ENCODE peak calls at places on chromosomes 13 and 19, in four cellular contexts. One of them, this sample, is unnamed.

GRCh38 chr19:16608290-16608704 is 19.7 kb downstream of the MED26 start:
- DNase-seq in GM12878: no peak
- DNase-seq in SK-N-SH: no peak
- DNase-seq in K562: no peak
- DNase-seq in this sample: no peak

GRCh38 chr13:101455863-101456262 is 3.4 kb downstream of the ITGBL1 start:
- DNase-seq in GM12878: no peak
- DNase-seq in SK-N-SH: no peak
- DNase-seq in K562: no peak
- DNase-seq in this sample: no peak

GRCh38 chr13:98549728-98550317 is 27.1 kb downstream of the STK24 start:
- DNase-seq in GM12878: no peak
- DNase-seq in SK-N-SH: no peak
- DNase-seq in K562: no peak
- DNase-seq in this sample: no peak

GRCh38 chr19:54873990-54874389 is at the start of gene FCAR:
- DNase-seq in GM12878: no peak
- DNase-seq in SK-N-SH: no peak
- DNase-seq in K562: no peak
- DNase-seq in this sample: no peak

GRCh38 chr19:6721773-6722172 is 1.3 kb upstream of the C3 start:
- DNase-seq in GM12878: no peak
- DNase-seq in SK-N-SH: no peak
- DNase-seq in K562: no peak
- DNase-seq in this sample: no peak

GRCh38 chr19:40908981-40909380 is 26.9 kb upstream of the CYP2A7 start:
- DNase-seq in GM12878: no peak
- DNase-seq in SK-N-SH: no peak
- DNase-seq in K562: no peak
- DNase-seq in this sample: no peak

GRCh38 chr13:48570225-48570828 is 37.4 kb upstream of the RCBTB2 start:
- DNase-seq in GM12878: no peak
- DNase-seq in SK-N-SH: no peak
- DNase-seq in K562: no peak
- DNase-seq in this sample: no peak

GRCh38 chr19:55696301-55697068 is 21.5 kb downstream of the EPN1 start:
- DNase-seq in GM12878: no peak
- DNase-seq in SK-N-SH: no peak
- DNase-seq in K562: no peak
- DNase-seq in this sample: no peak

GRCh38 chr19:16899566-16900075 is 10.8 kb downstream of the F2RL3 start:
- DNase-seq in GM12878: no peak
- DNase-seq in SK-N-SH: peak; percentile 53
- DNase-seq in K562: peak; percentile 74
- DNase-seq in this sample: peak; percentile 72

GRCh38 chr13:110758195-110758594 is 44.7 kb downstream of the ING1 start:
- DNase-seq in GM12878: no peak
- DNase-seq in SK-N-SH: no peak
- DNase-seq in K562: no peak
- DNase-seq in this sample: no peak

GRCh38 chr19:49858591-49858985 is 7.6 kb downstream of the PTOV1 start:
- DNase-seq in GM12878: no peak
- DNase-seq in SK-N-SH: no peak
- DNase-seq in K562: no peak
- DNase-seq in this sample: no peak

GRCh38 chr19:44847144-44848035 is 1.3 kb downstream of the NECTIN2 start:
- DNase-seq in GM12878: no peak
- DNase-seq in SK-N-SH: peak; percentile 51
- DNase-seq in K562: peak; percentile 75
- DNase-seq in this sample: peak; percentile 78

GRCh38 chr19:44848805-44849457 is 2.8 kb downstream of the NECTIN2 start:
- DNase-seq in GM12878: no peak
- DNase-seq in SK-N-SH: peak; percentile 47
- DNase-seq in K562: peak; percentile 40
- DNase-seq in this sample: peak; percentile 74

GRCh38 chr19:44846455-44847143 is 502 bp downstream of the NECTIN2 start:
- DNase-seq in GM12878: no peak
- DNase-seq in SK-N-SH: peak; percentile 48
- DNase-seq in K562: peak; percentile 12
- DNase-seq in this sample: peak; percentile 95

GRCh38 chr19:44845612-44846454 is at the start of gene NECTIN2:
- DNase-seq in GM12878: peak; percentile 37
- DNase-seq in SK-N-SH: peak; percentile 98
- DNase-seq in K562: peak; percentile 98
- DNase-seq in this sample: peak; percentile 97

DNA sequence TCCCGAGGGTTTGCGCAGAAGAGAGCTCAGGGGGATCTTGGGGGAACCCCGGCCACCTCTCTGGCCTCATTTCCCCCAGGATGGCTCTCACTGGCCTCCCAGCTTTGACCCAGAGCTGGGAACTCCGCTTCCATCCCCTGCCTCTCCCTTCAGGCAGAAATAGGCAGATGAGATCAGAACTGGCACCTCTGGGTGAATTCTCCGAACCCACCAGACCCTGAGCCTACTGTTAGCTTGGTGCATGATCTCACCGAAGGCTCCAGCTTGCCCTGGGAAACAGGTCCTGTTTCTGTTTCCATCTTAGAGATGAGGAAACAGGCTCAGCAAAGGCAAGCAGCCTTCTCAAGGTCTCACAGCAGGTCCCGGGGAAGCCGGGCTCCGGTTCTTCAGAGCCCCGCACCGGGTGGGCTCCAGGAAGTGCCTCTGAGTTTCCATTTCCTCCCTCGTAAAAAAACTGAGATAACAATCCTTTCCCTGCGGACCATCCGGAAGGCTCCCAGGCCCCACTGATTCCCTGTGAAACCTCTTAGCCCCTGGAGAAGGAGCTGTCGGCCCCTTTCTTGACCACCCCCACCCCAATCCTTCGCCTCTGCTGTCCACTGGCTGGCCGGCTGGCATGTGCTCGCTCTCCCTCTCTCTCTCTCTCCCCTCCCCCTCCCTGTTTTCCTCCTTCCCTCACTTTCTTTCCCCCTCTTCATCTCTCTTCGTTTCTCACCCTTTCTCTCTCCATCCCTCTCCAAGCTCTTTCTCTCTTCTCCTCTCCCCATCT is 2.1 kb downstream of the NECTIN2 start:
- DNase-seq in GM12878: no peak
- DNase-seq in SK-N-SH: peak; percentile 41
- DNase-seq in K562: peak; percentile 41
- DNase-seq in this sample: peak; percentile 66
- TF ChIP-seq NRF1 in GM12878: no peak
- TF ChIP-seq NRF1 in SK-N-SH: no peak
- TF ChIP-seq NRF1 in K562: no peak
- TF ChIP-seq NRF1 in this sample: no peak

DNA sequence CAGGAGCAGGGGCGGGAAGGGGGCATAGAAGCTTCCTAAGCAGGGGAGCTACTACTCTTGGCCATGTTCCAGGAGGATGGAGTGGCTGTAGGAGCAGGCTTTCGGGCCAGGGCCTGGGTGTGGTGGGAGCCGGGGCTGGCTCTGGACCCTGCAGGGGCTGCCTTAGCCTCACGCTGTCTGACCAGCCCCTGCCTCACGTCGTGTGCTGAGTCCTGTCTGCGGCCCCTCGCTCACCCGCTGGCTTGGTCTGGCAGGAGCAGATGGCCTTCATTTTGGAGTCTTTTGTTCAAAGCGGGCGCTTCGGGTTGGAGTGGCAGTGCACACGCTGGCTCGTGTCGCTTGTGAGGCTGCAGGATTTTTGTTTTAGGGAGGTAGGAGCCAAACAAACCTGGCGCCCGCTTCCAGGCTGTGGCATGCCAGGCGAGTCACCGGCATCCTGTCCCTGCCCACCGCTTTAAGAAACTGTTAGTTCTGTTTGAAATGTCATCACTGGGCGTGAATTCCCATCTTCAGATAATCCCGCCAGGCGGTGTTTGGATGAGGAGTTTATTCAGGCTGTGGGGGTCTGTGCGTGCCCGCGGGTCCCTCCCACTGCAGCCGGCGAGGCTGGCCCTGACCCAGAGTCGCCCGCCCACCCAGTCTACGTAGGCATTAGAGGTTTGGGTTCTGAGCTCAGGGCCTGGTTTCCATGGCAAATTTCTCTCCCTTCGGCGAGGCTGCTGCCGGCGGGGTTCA is 89.7 kb downstream of the KDM4B start:
- DNase-seq in GM12878: no peak
- DNase-seq in SK-N-SH: no peak
- DNase-seq in K562: no peak
- DNase-seq in this sample: no peak
- TF ChIP-seq NRF1 in GM12878: no peak
- TF ChIP-seq NRF1 in SK-N-SH: no peak
- TF ChIP-seq NRF1 in K562: no peak
- TF ChIP-seq NRF1 in this sample: no peak

DNA sequence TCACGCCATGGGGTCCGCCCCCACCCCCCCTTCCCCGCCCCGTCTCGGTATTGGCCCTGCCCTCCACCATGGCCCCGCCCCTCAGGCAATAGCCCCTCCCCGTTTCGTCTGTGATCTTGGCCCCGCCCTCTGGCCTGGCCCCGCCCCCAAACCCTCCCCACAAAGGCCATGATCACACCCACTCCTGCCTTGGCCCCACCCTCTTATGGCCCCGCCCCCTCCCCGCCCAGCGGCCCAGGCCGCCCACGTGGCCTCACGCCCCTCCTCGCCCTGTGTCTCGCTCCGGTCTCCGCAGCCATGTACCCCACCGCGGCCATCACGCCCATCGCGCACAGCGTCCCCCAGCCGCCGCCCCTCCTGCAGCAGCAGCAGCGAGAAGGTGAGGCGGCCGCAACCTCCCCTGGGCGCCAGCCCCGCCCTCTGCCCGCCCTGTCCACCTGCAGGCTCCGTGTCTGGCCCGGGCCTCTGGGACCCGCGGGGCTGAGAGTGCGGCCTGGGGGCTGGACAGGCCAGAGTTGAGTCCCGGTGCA is 61.3 kb downstream of the CELF5 start:
- DNase-seq in GM12878: no peak
- DNase-seq in SK-N-SH: peak; percentile 91
- DNase-seq in K562: no peak
- DNase-seq in this sample: no peak
- TF ChIP-seq NRF1 in GM12878: no peak
- TF ChIP-seq NRF1 in SK-N-SH: no peak
- TF ChIP-seq NRF1 in K562: no peak
- TF ChIP-seq NRF1 in this sample: no peak

GRCh38 chr13:50990050-50990449 is 80.5 kb downstream of the RNASEH2B start:
- DNase-seq in GM12878: no peak
- DNase-seq in SK-N-SH: no peak
- DNase-seq in K562: peak; percentile 6
- DNase-seq in this sample: no peak

GRCh38 chr13:50990540-50991506 is 81.2 kb downstream of the RNASEH2B start:
- DNase-seq in GM12878: no peak
- DNase-seq in SK-N-SH: peak; percentile 34
- DNase-seq in K562: peak; percentile 7
- DNase-seq in this sample: no peak

GRCh38 chr13:50993371-50993770 is 83.8 kb downstream of the RNASEH2B start:
- DNase-seq in GM12878: no peak
- DNase-seq in SK-N-SH: no peak
- DNase-seq in K562: no peak
- DNase-seq in this sample: no peak

GRCh38 chr13:50993908-50994307 is 84.3 kb downstream of the RNASEH2B start:
- DNase-seq in GM12878: no peak
- DNase-seq in SK-N-SH: no peak
- DNase-seq in K562: no peak
- DNase-seq in this sample: no peak

GRCh38 chr13:50991624-50992610 is 82.3 kb downstream of the RNASEH2B start:
- DNase-seq in GM12878: peak; percentile 23
- DNase-seq in SK-N-SH: no peak
- DNase-seq in K562: no peak
- DNase-seq in this sample: no peak
- TF ChIP-seq NRF1 in GM12878: no peak
- TF ChIP-seq NRF1 in SK-N-SH: no peak
- TF ChIP-seq NRF1 in K562: no peak
- TF ChIP-seq NRF1 in this sample: no peak

DNA sequence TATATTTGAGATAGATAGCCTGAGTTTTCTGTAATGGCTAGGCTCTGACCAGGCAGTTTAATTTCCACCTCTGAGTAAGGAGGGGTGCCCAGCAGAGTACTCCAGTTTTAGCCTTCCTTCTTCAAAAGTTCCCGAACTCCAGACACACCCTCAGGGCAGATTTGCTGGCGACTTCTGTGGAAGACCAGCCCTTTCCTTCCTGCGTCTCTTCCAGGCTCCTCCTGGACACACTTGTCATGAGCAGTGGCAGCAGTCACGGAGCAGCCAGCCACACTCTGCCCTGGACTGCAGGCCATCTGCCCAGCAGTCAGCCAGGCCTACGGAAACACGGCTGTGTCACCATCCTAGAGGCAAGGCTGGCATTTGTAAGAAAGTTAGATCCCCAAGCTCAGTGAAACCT is 6.6 kb upstream of the FLT1 start:
- DNase-seq in GM12878: no peak
- DNase-seq in SK-N-SH: no peak
- DNase-seq in K562: no peak
- DNase-seq in this sample: no peak
- TF ChIP-seq NRF1 in GM12878: no peak
- TF ChIP-seq NRF1 in SK-N-SH: no peak
- TF ChIP-seq NRF1 in K562: no peak
- TF ChIP-seq NRF1 in this sample: no peak

DNA sequence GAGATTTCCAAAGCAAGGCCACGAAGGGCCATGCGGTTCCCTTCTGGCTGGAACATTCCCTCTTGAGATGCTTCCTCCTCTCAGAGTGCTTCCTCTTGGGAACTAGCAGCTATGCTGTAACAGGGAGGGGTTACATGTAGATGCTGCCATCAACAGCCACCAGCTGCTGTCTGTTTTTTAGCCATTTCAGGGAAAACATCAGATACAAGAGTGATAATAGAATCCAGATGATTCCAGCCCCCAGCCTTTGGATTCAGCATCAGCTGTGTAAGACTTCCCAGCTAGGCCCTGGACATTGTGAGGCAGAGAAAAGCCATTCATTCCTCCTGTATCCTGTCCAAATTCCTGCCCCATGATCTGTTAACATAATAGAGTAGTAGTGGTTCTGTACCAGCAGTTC is 8.2 kb upstream of the ZNF177 start:
- DNase-seq in GM12878: no peak
- DNase-seq in SK-N-SH: peak; percentile 50
- DNase-seq in K562: no peak
- DNase-seq in this sample: no peak
- TF ChIP-seq NRF1 in GM12878: no peak
- TF ChIP-seq NRF1 in SK-N-SH: no peak
- TF ChIP-seq NRF1 in K562: no peak
- TF ChIP-seq NRF1 in this sample: no peak